ENCODE peak calls at places on chromosome 19, in nine cellular contexts. N, H, U, V, D, C, K, B and X are unnamed samples.
A peak's percentile ranks its signal among the peaks of the same experiment; 100 is the strongest.

GRCh38 chr19:2176336-2176994 is 12.7 kb downstream of the DOT1L start:
- DNase-seq in N (no peak), H (no peak), U (no peak), V (no peak), D (no peak), C (no peak), K (no peak), B (no peak), X (no peak)

GRCh38 chr19:34044011-34044410 is 128.3 kb upstream of the LSM14A start:
- DNase-seq in N (no peak), H (no peak), U (no peak), V (no peak), D (no peak), C (no peak), K (no peak), B (no peak), X (no peak)

GRCh38 chr19:38229585-38230073 is 5.6 kb upstream of the DPF1 start:
- DNase-seq in N (no peak), H (peak; percentile 86), U (peak; percentile 56), V (peak; percentile 43), D (peak; percentile 57), C (peak; percentile 94), K (no peak), B (peak; percentile 47), X (no peak)

GRCh38 chr19:14152713-14153112 is 16.3 kb upstream of the ASF1B start:
- DNase-seq in N (no peak), H (no peak), U (no peak), V (no peak), D (no peak), C (no peak), K (no peak), B (no peak), X (no peak)

GRCh38 chr19:39363909-39364457 is 21.8 kb downstream of the SAMD4B start:
- DNase-seq in N (no peak), H (peak; percentile 37), U (peak; percentile 51), V (no peak), D (no peak), C (peak; percentile 81), K (peak; percentile 49), B (no peak), X (no peak)

GRCh38 chr19:40251991-40252390 is 25.5 kb upstream of the CCNP start:
- DNase-seq in N (no peak), H (no peak), U (no peak), V (no peak), D (no peak), C (no peak), K (no peak), B (no peak), X (no peak)

GRCh38 chr19:33740811-33741396 is 55.8 kb upstream of the KCTD15 start:
- DNase-seq in N (no peak), H (peak; percentile 9), U (no peak), V (peak; percentile 49), D (peak; percentile 23), C (no peak), K (no peak), B (no peak), X (no peak)

GRCh38 chr19:18464646-18465045 is 26.7 kb upstream of the ISYNA1 start:
- DNase-seq in N (no peak), H (peak; percentile 91), U (peak; percentile 83), V (peak; percentile 80), D (peak; percentile 92), C (peak; percentile 84), K (peak; percentile 84), B (peak; percentile 80), X (no peak)

GRCh38 chr19:3984584-3984907 is 717 bp downstream of the EEF2 start:
- DNase-seq in N (no peak), H (no peak), U (no peak), V (no peak), D (no peak), C (no peak), K (no peak), B (no peak), X (no peak)

GRCh38 chr19:31348416-31349159 is 648 bp downstream of the TSHZ3 start:
- DNase-seq in N (no peak), H (peak; percentile 51), U (peak; percentile 41), V (no peak), D (no peak), C (no peak), K (peak; percentile 27), B (no peak), X (no peak)

GRCh38 chr19:23823952-23824389 is 65.3 kb upstream of the ZNF681 start:
- DNase-seq in N (no peak), H (no peak), U (no peak), V (peak; percentile 36), D (no peak), C (no peak), K (no peak), B (no peak), X (no peak)

GRCh38 chr19:3034194-3034844 is 5.2 kb upstream of the TLE2 start:
- DNase-seq in N (no peak), H (peak; percentile 23), U (no peak), V (no peak), D (no peak), C (no peak), K (no peak), B (no peak), X (no peak)

GRCh38 chr19:40580619-40581018 is 3.9 kb downstream of the SHKBP1 start:
- DNase-seq in N (no peak), H (no peak), U (no peak), V (no peak), D (no peak), C (no peak), K (no peak), B (no peak), X (no peak)

GRCh38 chr19:7417671-7418324 is 69.1 kb downstream of the ARHGEF18 start:
- DNase-seq in N (no peak), H (peak; percentile 21), U (no peak), V (no peak), D (no peak), C (no peak), K (no peak), B (no peak), X (no peak)

GRCh38 chr19:3504723-3505122 is 1.4 kb upstream of the FZR1 start:
- DNase-seq in N (no peak), H (no peak), U (no peak), V (no peak), D (no peak), C (no peak), K (no peak), B (no peak), X (no peak)

GRCh38 chr19:4186087-4186993 is 3.9 kb downstream of the ANKRD24 start:
- DNase-seq in N (no peak), H (peak; percentile 58), U (peak; percentile 64), V (peak; percentile 93), D (peak; percentile 77), C (peak; percentile 66), K (peak; percentile 70), B (peak; percentile 86), X (peak; percentile 92)

GRCh38 chr19:5665781-5666513 is 14.4 kb downstream of the MICOS13 start:
- DNase-seq in N (no peak), H (peak; percentile 65), U (no peak), V (no peak), D (no peak), C (no peak), K (no peak), B (no peak), X (no peak)
- TF ChIP-seq CTCF in N (no peak), H (peak; percentile 28), U (no peak), V (no peak), D (no peak), C (no peak), K (no peak), B (no peak), X (no peak)

GRCh38 chr19:49468746-49469447 is 5.1 kb upstream of the FLT3LG start:
- DNase-seq in N (no peak), H (peak; percentile 46), U (peak; percentile 80), V (peak; percentile 67), D (peak; percentile 61), C (no peak), K (peak; percentile 77), B (peak; percentile 56), X (peak; percentile 90)

GRCh38 chr19:49470615-49470978 is 3.4 kb upstream of the FLT3LG start:
- DNase-seq in N (no peak), H (no peak), U (no peak), V (no peak), D (no peak), C (no peak), K (no peak), B (no peak), X (no peak)

GRCh38 chr19:49468199-49468598 is 5.8 kb upstream of the FLT3LG start:
- DNase-seq in N (no peak), H (no peak), U (no peak), V (no peak), D (no peak), C (no peak), K (no peak), B (no peak), X (no peak)

GRCh38 chr19:49472936-49473335 is 1.1 kb upstream of the FLT3LG start:
- DNase-seq in N (no peak), H (no peak), U (no peak), V (no peak), D (no peak), C (no peak), K (no peak), B (no peak), X (no peak)

GRCh38 chr19:49469828-49470614 is 4.0 kb upstream of the FLT3LG start:
- DNase-seq in N (no peak), H (no peak), U (no peak), V (peak; percentile 57), D (no peak), C (no peak), K (no peak), B (peak; percentile 40), X (no peak)
- TF ChIP-seq CTCF in N (no peak), H (peak; percentile 17), U (peak; percentile 18), V (peak; percentile 7), D (no peak), C (no peak), K (no peak), B (no peak), X (peak; percentile 9)

GRCh38 chr19:51339313-51339686 is 2.6 kb downstream of the VSIG10L start:
- DNase-seq in N (no peak), H (no peak), U (no peak), V (no peak), D (no peak), C (no peak), K (no peak), B (no peak), X (no peak)
- TF ChIP-seq CTCF in N (no peak), H (peak; percentile 15), U (no peak), V (no peak), D (no peak), C (no peak), K (no peak), B (no peak), X (no peak)

DNA sequence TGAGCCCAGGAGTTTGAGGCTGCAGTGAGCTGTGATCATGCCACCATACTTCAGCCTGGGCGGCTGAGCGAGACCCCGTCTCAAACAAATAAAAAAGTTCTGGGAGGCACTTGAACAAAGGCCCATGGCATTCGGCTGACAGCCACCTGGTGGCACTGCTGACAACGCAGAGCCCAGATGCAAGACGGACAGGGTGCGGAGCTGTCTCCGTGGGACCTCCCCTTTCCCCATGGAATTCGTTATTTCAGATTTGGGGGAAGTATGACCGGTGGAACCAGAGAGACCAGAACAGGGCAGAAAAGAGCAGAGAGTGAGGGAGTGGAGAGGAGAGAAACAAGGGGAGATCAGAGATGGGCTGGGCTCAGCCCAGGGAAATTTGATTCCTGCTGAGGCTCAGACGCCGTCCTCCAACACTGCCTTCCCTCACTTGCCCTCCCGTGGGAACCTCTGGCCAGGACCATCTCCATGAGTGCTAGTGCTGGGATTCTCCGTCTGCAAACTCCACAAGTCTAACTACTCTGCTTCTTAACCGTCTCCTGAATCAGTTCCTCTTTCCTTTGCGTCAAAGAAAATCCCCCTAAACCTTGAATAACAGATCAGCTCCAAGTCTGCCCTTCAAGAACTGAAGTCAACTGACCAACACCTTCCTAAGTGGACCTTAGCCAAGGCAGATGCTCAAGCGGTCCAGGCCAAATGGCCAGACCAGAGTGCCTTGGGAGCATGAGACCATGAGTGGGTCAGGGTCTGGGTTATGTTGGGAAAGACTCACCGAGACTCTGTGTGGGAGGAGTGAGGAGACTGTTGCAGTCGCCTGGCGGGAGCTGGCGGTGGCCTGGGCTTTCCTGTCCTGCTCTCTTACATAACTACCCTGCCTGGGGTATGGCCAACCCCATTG is 11.9 kb upstream of the ATF5 start:
- DNase-seq in N (no peak), H (no peak), U (no peak), V (no peak), D (no peak), C (no peak), K (no peak), B (no peak), X (no peak)
- TF ChIP-seq CTCF in N (peak; percentile 52), H (peak; percentile 28), U (no peak), V (no peak), D (no peak), C (no peak), K (no peak), B (no peak), X (no peak)